ENCODE peak calls at places on chromosome 1, in ten cellular contexts. S is astrocyte, A is uterus, L is mucosa of descending colon, D is Peyer's patch, T is MM.1S, P is BE2C, E is mesendoderm, V is left ventricle myocardium inferior, O is brain microvascular endothelial cell. W is an unnamed sample.

GRCh38 chr1:225880210-225880584 is 2.0 kb downstream of the TMEM63A start:
- DNase-seq in S (no peak), A (no peak), L (peak; percentile 55), D (no peak), T (peak; percentile 58), P (no peak), E (no peak), V (peak; percentile 45), O (no peak), W (peak; percentile 53)

GRCh38 chr1:6358144-6358624 is 35.4 kb downstream of the ACOT7 start:
- DNase-seq in S (peak; percentile 56), A (no peak), L (no peak), D (no peak), T (no peak), P (no peak), E (no peak), V (no peak), O (no peak), W (no peak)

GRCh38 chr1:55262822-55263221 is 47.7 kb upstream of the USP24 start:
- DNase-seq in S (peak; percentile 22), A (no peak), L (no peak), D (no peak), T (no peak), P (no peak), E (no peak), V (no peak), O (peak; percentile 69), W (no peak)

GRCh38 chr1:61259379-61260148 is 177.2 kb downstream of the NFIA start:
- DNase-seq in S (no peak), A (no peak), L (no peak), D (no peak), T (no peak), P (no peak), E (no peak), V (no peak), O (no peak), W (no peak)

GRCh38 chr1:27166351-27166802 is 11.5 kb upstream of the SLC9A1 start:
- DNase-seq in S (peak; percentile 8), A (no peak), L (no peak), D (no peak), T (no peak), P (no peak), E (peak; percentile 37), V (no peak), O (no peak), W (no peak)

GRCh38 chr1:176691251-176692228 is 228.6 kb downstream of the PAPPA2 start:
- DNase-seq in S (peak; percentile 35), A (no peak), L (peak; percentile 78), D (peak; percentile 47), T (peak; percentile 97), P (peak; percentile 24), E (peak; percentile 78), V (no peak), O (peak; percentile 9), W (peak; percentile 64)

GRCh38 chr1:107196973-107197562 is 56.2 kb downstream of the NTNG1 start:
- DNase-seq in S (no peak), A (no peak), L (peak; percentile 49), D (peak; percentile 47), T (peak; percentile 25), P (peak; percentile 50), E (peak; percentile 94), V (no peak), O (no peak), W (no peak)

GRCh38 chr1:54378157-54378883 is 27.9 kb downstream of the SSBP3 start:
- DNase-seq in S (no peak), A (no peak), L (no peak), D (no peak), T (no peak), P (no peak), E (peak; percentile 87), V (no peak), O (no peak), W (no peak)

GRCh38 chr1:194295690-194296089 is 1109.3 kb upstream of the B3GALT2 start:
- DNase-seq in S (peak; percentile 12), A (no peak), L (peak; percentile 58), D (no peak), T (peak; percentile 87), P (peak; percentile 17), E (peak; percentile 75), V (no peak), O (peak; percentile 40), W (peak; percentile 12)

GRCh38 chr1:184867866-184868585 is 106.3 kb downstream of the NIBAN1 start:
- DNase-seq in S (no peak), A (no peak), L (no peak), D (no peak), T (no peak), P (no peak), E (no peak), V (no peak), O (no peak), W (no peak)

GRCh38 chr1:247456914-247457638 is 828 bp downstream of the OR2B11 start:
- DNase-seq in S (no peak), A (no peak), L (no peak), D (no peak), T (no peak), P (no peak), E (no peak), V (no peak), O (no peak), W (no peak)

GRCh38 chr1:236064674-236065508 is at the start of gene NID1:
- DNase-seq in S (peak; percentile 71), A (peak; percentile 93), L (peak; percentile 47), D (peak; percentile 75), T (no peak), P (peak; percentile 53), E (peak; percentile 88), V (peak; percentile 91), O (peak; percentile 43), W (peak; percentile 45)

GRCh38 chr1:980137-980571 is 1.7 kb downstream of the PERM1 start:
- DNase-seq in S (no peak), A (no peak), L (no peak), D (no peak), T (no peak), P (peak; percentile 7), E (no peak), V (no peak), O (no peak), W (no peak)

GRCh38 chr1:183553769-183554168 is 36.5 kb downstream of the NCF2 start:
- DNase-seq in S (no peak), A (no peak), L (no peak), D (no peak), T (no peak), P (no peak), E (peak; percentile 87), V (no peak), O (no peak), W (no peak)
- H3K36me3 ChIP-seq in S (peaks cover 33% of the 10 kb centered on the region), A (no peaks in the 10 kb centered on the region), L (peaks cover 24% of the 10 kb centered on the region), D (no peaks in the 10 kb centered on the region), T (peaks cover 16% of the 10 kb centered on the region), P (peaks cover 56% of the 10 kb centered on the region), E (peaks cover 2% of the 10 kb centered on the region), V (peaks cover 66% of the 10 kb centered on the region), O (peaks cover 24% of the 10 kb centered on the region), W (peaks cover 16% of the 10 kb centered on the region)

GRCh38 chr1:206445861-206446495 is 24.3 kb upstream of the IKBKE start:
- DNase-seq in S (no peak), A (no peak), L (no peak), D (no peak), T (no peak), P (no peak), E (no peak), V (no peak), O (no peak), W (no peak)
- H3K36me3 ChIP-seq in S (peaks cover 15% of the 10 kb centered on the region), A (no peaks in the 10 kb centered on the region), L (no peaks in the 10 kb centered on the region), D (no peaks in the 10 kb centered on the region), T (no peaks in the 10 kb centered on the region), P (no peaks in the 10 kb centered on the region), E (peaks cover 8% of the 10 kb centered on the region), V (peaks cover 55% of the 10 kb centered on the region), O (peaks cover 49% of the 10 kb centered on the region), W (no peaks in the 10 kb centered on the region)

GRCh38 chr1:203700901-203701300 is 64.1 kb upstream of the LAX1 start:
- DNase-seq in S (no peak), A (no peak), L (no peak), D (no peak), T (no peak), P (no peak), E (no peak), V (no peak), O (no peak), W (no peak)
- H3K36me3 ChIP-seq in S (peaks cover 28% of the 10 kb centered on the region), A (no peaks in the 10 kb centered on the region), L (no peaks in the 10 kb centered on the region), D (no peaks in the 10 kb centered on the region), T (no peaks in the 10 kb centered on the region), P (no peaks in the 10 kb centered on the region), E (no peaks in the 10 kb centered on the region), V (peaks cover 93% of the 10 kb centered on the region), O (peaks cover 48% of the 10 kb centered on the region), W (no peaks in the 10 kb centered on the region)

DNA sequence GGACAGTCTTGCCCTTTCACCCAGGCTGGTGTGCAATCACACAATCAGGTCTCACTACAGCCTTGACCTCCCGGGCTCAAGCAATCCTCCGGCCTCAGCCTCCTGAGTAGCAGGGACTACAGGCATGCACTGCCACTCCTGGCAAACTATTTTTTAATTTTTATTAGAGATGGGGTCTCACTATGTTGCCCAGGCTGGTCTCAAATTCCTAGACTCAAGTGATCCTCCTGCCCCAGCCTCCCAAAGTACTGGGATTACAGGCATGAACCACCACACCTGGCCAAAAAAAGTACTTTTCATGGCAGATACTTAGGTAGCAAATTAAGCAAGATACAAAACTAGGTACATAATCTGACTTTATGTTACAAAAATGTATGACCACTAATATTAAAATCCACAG is 8.3 kb downstream of the EIF4G3 start:
- DNase-seq in S (no peak), A (no peak), L (no peak), D (no peak), T (no peak), P (no peak), E (no peak), V (no peak), O (no peak), W (no peak)
- H3K36me3 ChIP-seq in S (peaks cover 4% of the 10 kb centered on the region), A (no peaks in the 10 kb centered on the region), L (no peaks in the 10 kb centered on the region), D (no peaks in the 10 kb centered on the region), T (peaks cover 4% of the 10 kb centered on the region), P (no peaks in the 10 kb centered on the region), E (no peaks in the 10 kb centered on the region), V (peaks cover 18% of the 10 kb centered on the region), O (peaks cover 17% of the 10 kb centered on the region), W (no peaks in the 10 kb centered on the region)

GRCh38 chr1:204398197-204399125 is 13.2 kb downstream of the PPP1R15B start:
- DNase-seq in S (peak; percentile 37), A (no peak), L (peak; percentile 94), D (peak; percentile 87), T (peak; percentile 90), P (peak; percentile 81), E (peak; percentile 97), V (no peak), O (peak; percentile 60), W (peak; percentile 87)

GRCh38 chr1:204400893-204401510 is 10.6 kb downstream of the PPP1R15B start:
- DNase-seq in S (no peak), A (no peak), L (peak; percentile 1), D (no peak), T (no peak), P (no peak), E (no peak), V (no peak), O (no peak), W (no peak)

GRCh38 chr1:204404629-204405028 is 7.0 kb downstream of the PPP1R15B start:
- DNase-seq in S (no peak), A (no peak), L (no peak), D (no peak), T (no peak), P (no peak), E (no peak), V (no peak), O (no peak), W (no peak)

GRCh38 chr1:204402391-204402790 is 9.2 kb downstream of the PPP1R15B start:
- DNase-seq in S (no peak), A (no peak), L (peak; percentile 1), D (no peak), T (no peak), P (no peak), E (no peak), V (no peak), O (no peak), W (no peak)

GRCh38 chr1:204401747-204402146 is 9.9 kb downstream of the PPP1R15B start:
- DNase-seq in S (no peak), A (no peak), L (peak; percentile 1), D (no peak), T (no peak), P (no peak), E (no peak), V (no peak), O (no peak), W (no peak)
- H3K36me3 ChIP-seq in S (peaks cover 42% of the 10 kb centered on the region), A (no peaks in the 10 kb centered on the region), L (no peaks in the 10 kb centered on the region), D (no peaks in the 10 kb centered on the region), T (peaks cover 27% of the 10 kb centered on the region), P (peaks cover 63% of the 10 kb centered on the region), E (peaks cover 4% of the 10 kb centered on the region), V (peaks cover 70% of the 10 kb centered on the region), O (peaks cover 50% of the 10 kb centered on the region), W (no peaks in the 10 kb centered on the region)

W was measured in body of pancreas.